ENCODE peak calls at places on chromosomes 3 and 15, in four cellular contexts. W is IMR-90; E is prostate gland; N is CD8-positive, alpha-beta memory T cell. Q is an unnamed sample. For H3K36me3 and H3K27me3, the result is how much of the 10 kb centered on the place peaks cover.

GRCh38 chr3:129653019-129653418 is 46.5 kb upstream of the PLXND1 start:
- DNase-seq in W (no peak), E (no peak), N (no peak), Q (no peak)

GRCh38 chr15:68570974-68571373 is 7.8 kb upstream of the CORO2B start:
- DNase-seq in W (no peak), E (no peak), N (no peak), Q (no peak)

GRCh38 chr3:133894334-133895207 is 1.1 kb downstream of the RAB6B start:
- DNase-seq in W (no peak), E (no peak), N (no peak), Q (no peak)

GRCh38 chr15:65906396-65906795 is 37.1 kb downstream of the RAB11A start:
- DNase-seq in W (no peak), E (no peak), N (no peak), Q (no peak)

GRCh38 chr3:109569121-109569520 is 231.8 kb upstream of the DPPA4 start:
- DNase-seq in W (peak), E (no peak), N (no peak), Q (no peak)

GRCh38 chr3:60065227-60065868 is 1015.5 kb upstream of the CFAP20DC start:
- DNase-seq in W (no peak), E (no peak), N (no peak), Q (no peak)

GRCh38 chr3:57999423-58000115 is 8.7 kb upstream of the FLNB start:
- DNase-seq in W (no peak), E (no peak), N (no peak), Q (no peak)

GRCh38 chr15:73686781-73687256 is 2.6 kb downstream of the CD276 start:
- DNase-seq in W (peak), E (no peak), N (no peak), Q (peak)

GRCh38 chr15:73723146-73723545 is 30.0 kb downstream of the INSYN1 start:
- DNase-seq in W (no peak), E (no peak), N (no peak), Q (no peak)

GRCh38 chr3:156516284-156516683 is 38.6 kb downstream of the SSR3 start:
- DNase-seq in W (no peak), E (no peak), N (no peak), Q (no peak)

GRCh38 chr15:91912336-91912735 is 58.8 kb downstream of the SLCO3A1 start:
- DNase-seq in W (no peak), E (no peak), N (no peak), Q (no peak)

GRCh38 chr15:74826372-74826819 is at the start of gene CPLX3:
- DNase-seq in W (no peak), E (peak), N (peak), Q (no peak)

GRCh38 chr3:9793161-9793781 is 389 bp downstream of the ARPC4 start:
- DNase-seq in W (peak), E (no peak), N (no peak), Q (no peak)

GRCh38 chr15:73927476-73928240 is 1.4 kb downstream of the LOXL1 start:
- DNase-seq in W (peak), E (peak), N (peak), Q (peak)

GRCh38 chr15:53133255-53133654 is 343.1 kb upstream of the ONECUT1 start:
- DNase-seq in W (no peak), E (no peak), N (no peak), Q (no peak)

GRCh38 chr3:71753716-71754609 is at the start of gene GPR27:
- DNase-seq in W (peak), E (no peak), N (no peak), Q (peak)

GRCh38 chr3:71035314-71035713 is 548.2 kb downstream of the FOXP1 start:
- DNase-seq in W (peak), E (no peak), N (no peak), Q (peak)

GRCh38 chr3:187994221-187995085 is 159.5 kb upstream of the LPP start:
- DNase-seq in W (peak), E (no peak), N (no peak), Q (no peak)

GRCh38 chr15:80856809-80857377 is 77.7 kb downstream of the CEMIP start:
- DNase-seq in W (no peak), E (peak), N (no peak), Q (peak)

GRCh38 chr3:67418539-67419529 is 235.6 kb downstream of the SUCLG2 start:
- DNase-seq in W (peak), E (no peak), N (no peak), Q (no peak)

GRCh38 chr3:69012836-69013255 is 638 bp downstream of the EOGT start:
- DNase-seq in W (peak), E (peak), N (peak), Q (peak)

GRCh38 chr3:143134446-143134845 is 14.9 kb downstream of the CHST2 start:
- DNase-seq in W (no peak), E (no peak), N (no peak), Q (peak)

GRCh38 chr3:42166662-42167300 is 75.6 kb downstream of the TRAK1 start:
- DNase-seq in W (no peak), E (no peak), N (no peak), Q (no peak)

GRCh38 chr15:70023769-70024491 is 73.8 kb downstream of the TLE3 start:
- DNase-seq in W (peak), E (peak), N (no peak), Q (no peak)

GRCh38 chr3:58572634-58573230 is 4.5 kb downstream of the FAM107A start:
- DNase-seq in W (no peak), E (no peak), N (no peak), Q (no peak)

GRCh38 chr3:45575491-45575923 is 19.0 kb upstream of the LIMD1 start:
- DNase-seq in W (no peak), E (no peak), N (no peak), Q (no peak)

GRCh38 chr3:15647629-15648167 is 46.2 kb downstream of the BTD start:
- DNase-seq in W (peak), E (no peak), N (peak), Q (peak)

GRCh38 chr3:138724433-138724832 is 110.3 kb downstream of the PIK3CB start:
- DNase-seq in W (no peak), E (no peak), N (no peak), Q (no peak)

GRCh38 chr15:72415304-72415703 is 17.2 kb downstream of the TMEM202 start:
- DNase-seq in W (no peak), E (no peak), N (no peak), Q (no peak)

GRCh38 chr3:45137656-45138181 is 8.5 kb downstream of the CDCP1 start:
- DNase-seq in W (no peak), E (no peak), N (no peak), Q (peak)

GRCh38 chr3:138323971-138324370 is 5.7 kb downstream of the NME9 start:
- DNase-seq in W (no peak), E (no peak), N (no peak), Q (peak)

GRCh38 chr3:129984124-129984523 is 9.6 kb downstream of the TRH start:
- DNase-seq in W (no peak), E (no peak), N (no peak), Q (no peak)

GRCh38 chr3:78809941-78810340 is 957.9 kb downstream of the ROBO1 start:
- DNase-seq in W (no peak), E (no peak), N (no peak), Q (no peak)
- H3K36me3 ChIP-seq in W (under half), E (under half), N (under half), Q (under half)

GRCh38 chr3:124599147-124599765 is 131.0 kb upstream of the UMPS start:
- DNase-seq in W (no peak), E (no peak), N (no peak), Q (peak)

GRCh38 chr3:124600765-124601164 is 129.5 kb upstream of the UMPS start:
- DNase-seq in W (no peak), E (no peak), N (no peak), Q (peak)

GRCh38 chr3:124597979-124598378 is 132.3 kb upstream of the UMPS start:
- DNase-seq in W (no peak), E (no peak), N (no peak), Q (no peak)

GRCh38 chr3:124601189-124601588 is 129.1 kb upstream of the UMPS start:
- DNase-seq in W (no peak), E (no peak), N (no peak), Q (peak)

GRCh38 chr3:124599779-124600693 is 130.2 kb upstream of the UMPS start:
- DNase-seq in W (peak), E (peak), N (no peak), Q (peak)
- H3K4me3 ChIP-seq in W (no peak), E (no peak), N (no peak), Q (no peak)

GRCh38 chr3:169660709-169661566 is 2.6 kb downstream of the MECOM start:
- DNase-seq in W (peak), E (no peak), N (no peak), Q (no peak)
- H3K27me3 ChIP-seq in W (under half), E (under half), N (half or more), Q (under half)

GRCh38 chr3:53183514-53183913 is 22.5 kb downstream of the PRKCD start:
- DNase-seq in W (no peak), E (no peak), N (no peak), Q (no peak)
- H3K36me3 ChIP-seq in W (under half), E (under half), N (under half), Q (under half)

GRCh38 chr3:185555101-185555501 is 2.7 kb upstream of the LIPH start:
- DNase-seq in W (peak), E (no peak), N (no peak), Q (no peak)

GRCh38 chr3:185549651-185550111 is 2.7 kb downstream of the LIPH start:
- DNase-seq in W (peak), E (no peak), N (no peak), Q (peak)

GRCh38 chr3:185549111-185549510 is 3.3 kb downstream of the LIPH start:
- DNase-seq in W (peak), E (no peak), N (no peak), Q (peak)

GRCh38 chr3:185555948-185556347 is 3.6 kb upstream of the LIPH start:
- DNase-seq in W (no peak), E (no peak), N (no peak), Q (no peak)

GRCh38 chr3:185552358-185552877 is at the start of gene LIPH:
- DNase-seq in W (peak), E (peak), N (no peak), Q (no peak)
- H3K4me3 ChIP-seq in W (no peak), E (peak), N (no peak), Q (no peak)

GRCh38 chr15:42048821-42049200 is 28.0 kb upstream of the PLA2G4E start:
- DNase-seq in W (no peak), E (no peak), N (no peak), Q (no peak)
- H3K27me3 ChIP-seq in W (half or more), E (under half), N (under half), Q (under half)

GRCh38 chr3:36891651-36892268 is 53.1 kb downstream of the TRANK1 start:
- DNase-seq in W (no peak), E (no peak), N (no peak), Q (no peak)
- H3K36me3 ChIP-seq in W (under half), E (under half), N (half or more), Q (under half)

GRCh38 chr3:86991840-86992430 is 986 bp upstream of the VGLL3 start:
- DNase-seq in W (peak), E (no peak), N (no peak), Q (peak)
- H3K4me3 ChIP-seq in W (peak), E (peak), N (no peak), Q (peak)

DNA sequence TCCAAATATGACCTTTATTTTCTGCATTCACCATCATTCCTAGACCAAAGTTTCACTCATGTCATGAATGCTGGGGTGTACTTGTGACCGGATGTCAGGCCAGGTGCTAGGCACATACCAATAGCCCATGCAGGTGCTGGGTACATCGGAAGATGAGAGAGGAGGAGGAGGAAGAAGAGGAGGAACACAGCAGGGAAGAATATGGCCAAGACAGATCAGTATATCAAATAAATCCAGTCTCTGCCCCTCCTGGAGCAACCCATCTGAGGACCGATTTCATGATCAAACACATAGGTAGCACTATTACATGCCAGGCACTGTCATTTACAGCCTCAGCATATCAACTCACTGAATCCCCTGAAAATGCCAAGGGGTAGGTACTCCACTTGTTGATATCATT is 3.0 kb upstream of the WNT7A start:
- DNase-seq in W (no peak), E (no peak), N (no peak), Q (no peak)
- H3K27me3 ChIP-seq in W (under half), E (under half), N (under half), Q (under half)

GRCh38 chr3:136261826-136262225 is 11.7 kb downstream of the PCCB start:
- DNase-seq in W (no peak), E (no peak), N (no peak), Q (no peak)

GRCh38 chr3:136262559-136262958 is 12.4 kb downstream of the PCCB start:
- DNase-seq in W (no peak), E (no peak), N (no peak), Q (no peak)

GRCh38 chr3:136263251-136263650 is 13.1 kb downstream of the PCCB start:
- DNase-seq in W (no peak), E (no peak), N (no peak), Q (no peak)

GRCh38 chr3:136255672-136256406 is 5.7 kb downstream of the PCCB start:
- DNase-seq in W (no peak), E (no peak), N (no peak), Q (no peak)

DNA sequence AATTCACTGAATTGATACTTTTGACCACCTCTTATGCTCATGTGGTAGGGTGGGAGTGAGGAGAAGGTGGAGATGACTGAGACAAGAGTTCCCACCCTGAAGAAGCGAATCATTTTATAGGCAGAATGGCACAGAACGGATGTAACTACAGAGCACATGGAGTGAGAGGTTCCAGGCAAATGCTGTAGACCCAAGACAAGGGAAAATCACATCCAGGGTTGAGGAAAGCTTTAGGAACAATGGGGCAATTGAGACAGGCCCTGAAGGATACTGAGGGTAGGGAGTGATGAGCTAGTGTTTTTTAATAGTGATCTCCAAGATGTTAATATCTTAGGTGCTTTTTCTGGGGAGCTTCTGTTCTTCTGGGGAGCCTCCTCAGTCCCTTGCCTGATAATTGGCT is 8.1 kb downstream of the PCCB start:
- DNase-seq in W (no peak), E (no peak), N (no peak), Q (no peak)
- H3K36me3 ChIP-seq in W (under half), E (under half), N (under half), Q (half or more)

Q was measured in MG63.